ENCODE peak calls at places on chromosomes 16 and 17, in eight cellular contexts. E is esophagus muscularis mucosa, P is right cardiac atrium, B is left ventricle myocardium inferior, K is fibroblast of lung, J is heart left ventricle, I is upper lobe of right lung, R is keratinocyte. U is an unnamed sample.

GRCh38 chr17:12549499-12549901 is 116.2 kb upstream of the MYOCD start:
- DNase-seq in J (no peak), P (no peak), E (no peak), R (no peak), K (peak), B (no peak), I (no peak), U (no peak)

GRCh38 chr16:24146523-24146922 is 109.6 kb upstream of the CACNG3 start:
- DNase-seq in K (peak), B (peak), E (no peak), P (peak), I (no peak), R (no peak), J (no peak), U (no peak)

GRCh38 chr17:71432378-71433315 is 688.2 kb upstream of the SOX9 start:
- DNase-seq in J (no peak), P (no peak), R (no peak), I (no peak), B (no peak), K (no peak), E (no peak), U (no peak)

GRCh38 chr17:39564201-39564828 is 43.4 kb downstream of the NEUROD2 start:
- DNase-seq in R (no peak), B (no peak), J (no peak), P (no peak), I (no peak), K (no peak), E (no peak), U (no peak)

GRCh38 chr17:57033296-57033695 is 51.8 kb upstream of the AKAP1 start:
- DNase-seq in J (no peak), P (no peak), E (no peak), B (no peak), I (no peak), R (no peak), K (no peak), U (peak)

GRCh38 chr16:81469710-81470481 is 25.3 kb downstream of the CMIP start:
- DNase-seq in I (no peak), K (no peak), J (no peak), P (peak), R (no peak), E (no peak), B (peak), U (no peak)

GRCh38 chr17:15655162-15655561 is 28.9 kb downstream of the TRIM16 start:
- DNase-seq in I (no peak), P (no peak), E (no peak), K (peak), J (no peak), B (no peak), R (no peak), U (no peak)

GRCh38 chr16:4021070-4021779 is 95.0 kb downstream of the ADCY9 start:
- DNase-seq in K (no peak), B (no peak), E (no peak), J (no peak), P (no peak), I (peak), R (peak), U (no peak)

GRCh38 chr16:11058820-11059219 is 114.5 kb downstream of the CLEC16A start:
- DNase-seq in K (no peak), I (peak), E (no peak), R (no peak), B (no peak), J (no peak), P (no peak), U (no peak)

GRCh38 chr16:75351183-75351582 is 82.1 kb downstream of the CFDP1 start:
- DNase-seq in J (no peak), E (no peak), K (peak), R (no peak), B (no peak), P (no peak), I (no peak), U (no peak)

GRCh38 chr17:41500131-41500911 is 5.1 kb downstream of the KRT13 start:
- DNase-seq in J (no peak), I (no peak), R (no peak), K (peak), B (no peak), P (no peak), E (no peak), U (no peak)

GRCh38 chr17:44363613-44364159 is at the start of gene FAM171A2:
- DNase-seq in P (peak), R (no peak), J (peak), K (peak), I (peak), B (peak), E (no peak), U (peak)

GRCh38 chr17:29048440-29049360 is 5.8 kb downstream of the PIPOX start:
- DNase-seq in J (no peak), E (no peak), I (no peak), K (peak), R (no peak), B (no peak), P (no peak), U (no peak)

GRCh38 chr17:82076785-82077591 is 11.4 kb upstream of the DUS1L start:
- DNase-seq in R (no peak), I (no peak), K (no peak), J (no peak), E (no peak), B (no peak), P (peak), U (no peak)

GRCh38 chr16:31401436-31401835 is 8.3 kb downstream of the ITGAD start:
- DNase-seq in J (no peak), R (no peak), P (no peak), I (no peak), B (no peak), E (no peak), K (no peak), U (no peak)

GRCh38 chr16:12057276-12057675 is 80.7 kb downstream of the SNX29 start:
- DNase-seq in R (no peak), I (peak), B (no peak), P (no peak), E (no peak), K (peak), J (no peak), U (no peak)

GRCh38 chr16:68700120-68700519 is 37.0 kb upstream of the CDH1 start:
- DNase-seq in I (no peak), P (no peak), E (no peak), K (peak), J (no peak), B (no peak), R (no peak), U (no peak)

GRCh38 chr17:62706598-62707424 is 79.3 kb downstream of the MRC2 start:
- DNase-seq in B (no peak), P (no peak), E (no peak), I (no peak), R (no peak), K (no peak), J (no peak), U (no peak)

GRCh38 chr17:9006175-9006767 is 15.0 kb upstream of the NTN1 start:
- DNase-seq in B (no peak), K (no peak), E (no peak), P (no peak), I (no peak), R (no peak), J (no peak), U (no peak)

GRCh38 chr17:49217651-49218413 is 7.3 kb downstream of the ABI3 start:
- DNase-seq in K (no peak), E (no peak), I (peak), J (peak), R (no peak), P (peak), B (peak), U (peak)

GRCh38 chr17:47604268-47604927 is 45.3 kb upstream of the KPNB1 start:
- DNase-seq in J (peak), P (peak), B (peak), I (no peak), K (peak), R (no peak), E (no peak), U (no peak)

GRCh38 chr17:51701501-51701900 is 441.2 kb downstream of the UTP18 start:
- DNase-seq in K (no peak), I (no peak), R (no peak), J (no peak), E (no peak), B (no peak), P (no peak), U (no peak)

GRCh38 chr17:49916854-49917515 is 52.0 kb upstream of the DLX4 start:
- DNase-seq in J (no peak), I (no peak), B (no peak), K (no peak), E (no peak), P (no peak), R (no peak), U (no peak)

GRCh38 chr17:17533901-17534441 is 37.8 kb upstream of the RASD1 start:
- DNase-seq in B (no peak), P (no peak), R (no peak), J (no peak), E (no peak), I (no peak), K (no peak), U (no peak)

GRCh38 chr16:23521037-23521743 is 10.9 kb upstream of the GGA2 start:
- DNase-seq in J (no peak), B (no peak), R (no peak), P (no peak), E (no peak), I (no peak), K (no peak), U (no peak)

GRCh38 chr17:77155125-77155524 is 14.4 kb downstream of the SEC14L1 start:
- DNase-seq in K (no peak), E (no peak), J (no peak), P (no peak), B (no peak), I (no peak), R (no peak), U (no peak)

GRCh38 chr17:52647411-52647810 is 488.9 kb upstream of the CA10 start:
- DNase-seq in J (no peak), R (no peak), E (no peak), K (no peak), I (no peak), B (no peak), P (no peak), U (no peak)

GRCh38 chr16:80084614-80085013 is 456.2 kb upstream of the DYNLRB2 start:
- DNase-seq in E (no peak), R (peak), B (peak), J (peak), P (peak), I (no peak), K (peak), U (peak)

GRCh38 chr16:65713409-65713808 is 591.5 kb upstream of the CDH11 start:
- DNase-seq in I (no peak), P (no peak), E (no peak), K (no peak), J (no peak), B (no peak), R (no peak), U (no peak)

GRCh38 chr16:69199382-69199781 is 12.4 kb downstream of the SNTB2 start:
- DNase-seq in K (peak), B (no peak), J (no peak), I (no peak), E (no peak), R (peak), P (no peak), U (no peak)

GRCh38 chr17:58764373-58764772 is 8.7 kb downstream of the PPM1E start:
- DNase-seq in P (no peak), K (no peak), B (no peak), I (peak), J (no peak), E (no peak), R (no peak), U (no peak)

GRCh38 chr16:58462997-58463891 is 36.7 kb upstream of the NDRG4 start:
- DNase-seq in R (no peak), K (no peak), B (peak), I (no peak), J (peak), P (peak), E (no peak), U (peak)
- H3K4me3 ChIP-seq in R (peak), K (no peak), B (peak), I (peak), J (peak), P (peak), E (peak), U (peak)

DNA sequence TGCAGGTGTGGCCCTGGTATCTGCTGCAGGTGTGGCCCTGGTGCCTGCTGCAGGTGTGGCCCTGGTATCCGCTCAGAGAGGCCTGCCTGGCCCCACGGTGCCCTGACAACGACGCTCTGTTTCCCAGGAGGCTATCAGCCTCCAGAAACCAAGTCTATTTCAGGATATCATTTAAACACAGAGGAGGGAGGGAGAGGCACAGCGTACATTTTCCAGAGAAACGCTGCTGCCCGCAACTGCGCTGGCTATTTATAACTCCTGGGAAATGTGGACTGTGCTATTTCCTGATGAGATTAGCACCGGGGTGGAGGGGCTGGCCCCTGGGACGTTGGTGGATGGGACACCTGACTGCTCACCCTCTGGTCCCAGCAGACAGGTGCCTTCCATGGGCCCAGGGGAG is 22.5 kb downstream of the TIMM22 start:
- DNase-seq in I (no peak), K (no peak), E (no peak), J (peak), P (peak), R (no peak), B (peak), U (no peak)
- H3K4me3 ChIP-seq in I (no peak), K (no peak), E (no peak), J (no peak), P (no peak), R (no peak), B (no peak), U (no peak)

DNA sequence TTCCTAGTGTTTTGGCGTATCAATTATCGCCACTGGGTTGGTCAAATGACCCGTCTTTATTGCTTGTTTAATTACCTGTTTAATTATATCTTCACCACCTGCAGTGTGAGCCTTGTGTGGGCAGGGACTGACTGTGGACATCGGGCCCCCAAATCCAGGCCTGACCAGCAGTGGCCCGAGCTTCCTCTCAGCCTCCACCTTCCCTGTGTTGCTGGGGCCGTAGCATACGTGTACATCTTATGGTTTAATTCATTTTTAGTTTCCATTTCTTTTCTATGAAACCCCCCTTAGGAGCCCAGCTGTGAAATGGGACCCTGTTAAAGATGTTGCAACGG is 1.2 kb upstream of the LMF1 start:
- DNase-seq in E (no peak), P (peak), R (no peak), J (no peak), B (no peak), I (no peak), K (no peak), U (no peak)
- H3K4me3 ChIP-seq in E (no peak), P (no peak), R (no peak), J (no peak), B (no peak), I (no peak), K (no peak), U (no peak)

GRCh38 chr16:67191410-67191994 is 453 bp upstream of the E2F4 start:
- DNase-seq in P (no peak), E (no peak), K (no peak), J (no peak), B (no peak), R (no peak), I (no peak), U (no peak)
- H3K4me3 ChIP-seq in P (peak), E (peak), K (peak), J (peak), B (peak), R (peak), I (peak), U (peak)

DNA sequence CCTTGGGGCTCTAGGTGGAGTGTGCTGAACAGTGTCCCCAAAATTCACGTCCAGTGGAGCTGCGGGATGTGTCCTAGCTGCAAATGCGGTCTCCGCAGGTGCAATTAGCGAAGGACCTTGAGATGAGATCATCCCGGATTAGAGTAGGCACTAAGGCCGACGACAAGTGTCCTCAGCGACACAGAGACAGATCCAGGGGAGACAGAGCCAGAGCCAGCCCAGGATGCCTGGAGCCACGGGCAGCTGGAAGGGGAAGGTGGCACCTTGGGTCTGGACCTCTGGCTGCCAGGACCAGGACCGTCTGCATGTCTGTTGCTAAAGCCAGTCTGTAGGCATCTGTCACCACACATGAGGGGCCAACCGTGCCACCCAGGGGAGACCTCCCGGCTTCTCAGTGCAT is 24.5 kb downstream of the SLC7A5 start:
- DNase-seq in R (no peak), J (no peak), P (no peak), K (no peak), B (no peak), E (no peak), I (no peak), U (no peak)
- H3K4me3 ChIP-seq in R (no peak), J (no peak), P (no peak), K (no peak), B (no peak), E (no peak), I (no peak), U (no peak)

GRCh38 chr17:4565209-4566141 is 5.1 kb upstream of the GGT6 start:
- DNase-seq in E (no peak), J (peak), I (peak), R (no peak), B (peak), K (peak), P (peak), U (peak)
- H3K4me3 ChIP-seq in E (no peak), J (no peak), I (no peak), R (no peak), B (no peak), K (no peak), P (no peak), U (no peak)

GRCh38 chr17:1643999-1644492 is 1.5 kb downstream of the SCARF1 start:
- DNase-seq in R (no peak), P (peak), J (no peak), B (no peak), I (peak), K (peak), E (no peak), U (no peak)
- H3K4me3 ChIP-seq in R (no peak), P (peak), J (peak), B (peak), I (peak), K (no peak), E (peak), U (peak)